ENCODE peak calls at places on chromosome 7, in four cellular contexts. E is Daoy, A is cardiac fibroblast, P is ELR. L is an unnamed sample.

GRCh38 chr7:4072161-4072925 is 609.8 kb upstream of the FOXK1 start:
- DNase-seq in E (no peak), A (no peak), P (no peak), L (no peak)

GRCh38 chr7:53602817-53603418 is 567.5 kb downstream of the POM121L12 start:
- DNase-seq in E (no peak), A (no peak), P (no peak), L (no peak)

GRCh38 chr7:90613088-90613498 is 17.0 kb downstream of the CDK14 start:
- DNase-seq in E (no peak), A (peak), P (peak), L (peak)

GRCh38 chr7:6705959-6706665 is 635 bp downstream of the ZNF12 start:
- DNase-seq in E (peak), A (peak), P (peak), L (peak)

GRCh38 chr7:26143298-26144044 is 8.5 kb upstream of the NFE2L3 start:
- DNase-seq in E (peak), A (peak), P (peak), L (no peak)

GRCh38 chr7:141072548-141073172 is 1.2 kb upstream of the TMEM178B start:
- DNase-seq in E (peak), A (peak), P (peak), L (peak)

GRCh38 chr7:51428226-51428887 is 111.7 kb upstream of the COBL start:
- DNase-seq in E (peak), A (peak), P (no peak), L (no peak)

GRCh38 chr7:134874407-134874806 is 95.0 kb downstream of the CALD1 start:
- DNase-seq in E (no peak), A (no peak), P (no peak), L (no peak)

GRCh38 chr7:13189712-13190111 is 502.3 kb downstream of the ARL4A start:
- DNase-seq in E (no peak), A (no peak), P (no peak), L (no peak)

GRCh38 chr7:39951943-39952194 is 1.8 kb downstream of the CDK13 start:
- DNase-seq in E (no peak), A (peak), P (no peak), L (no peak)

GRCh38 chr7:13126347-13126746 is 438.9 kb downstream of the ARL4A start:
- DNase-seq in E (no peak), A (no peak), P (no peak), L (no peak)

GRCh38 chr7:140317597-140317996 is 80.7 kb downstream of the SLC37A3 start:
- DNase-seq in E (no peak), A (no peak), P (no peak), L (no peak)

GRCh38 chr7:44286182-44286617 is 39.2 kb downstream of the CAMK2B start:
- DNase-seq in E (no peak), A (no peak), P (peak), L (no peak)

GRCh38 chr7:131649003-131649541 is 92.6 kb upstream of the PODXL start:
- DNase-seq in E (no peak), A (no peak), P (no peak), L (no peak)

GRCh38 chr7:33334349-33334748 is 205.0 kb downstream of the BBS9 start:
- DNase-seq in E (peak), A (peak), P (peak), L (peak)

GRCh38 chr7:29325508-29325907 is 130.9 kb downstream of the CHN2 start:
- DNase-seq in E (no peak), A (no peak), P (no peak), L (no peak)

GRCh38 chr7:106178593-106179134 is 66.6 kb upstream of the SYPL1 start:
- DNase-seq in E (peak), A (peak), P (peak), L (peak)

GRCh38 chr7:33286521-33286920 is 157.2 kb downstream of the BBS9 start:
- DNase-seq in E (no peak), A (no peak), P (no peak), L (no peak)

GRCh38 chr7:25628446-25628845 is 400.2 kb upstream of the NPVF start:
- DNase-seq in E (no peak), A (no peak), P (no peak), L (no peak)

GRCh38 chr7:99099499-99100077 is 44.3 kb downstream of the SMURF1 start:
- DNase-seq in E (peak), A (peak), P (no peak), L (no peak)

GRCh38 chr7:121126801-121127534 is 138.5 kb downstream of the CPED1 start:
- DNase-seq in E (no peak), A (peak), P (peak), L (peak)

GRCh38 chr7:134750083-134751062 is 29.1 kb upstream of the CALD1 start:
- DNase-seq in E (peak), A (peak), P (peak), L (peak)

GRCh38 chr7:45074738-45075644 is 13.8 kb downstream of the NACAD start:
- DNase-seq in E (no peak), A (no peak), P (no peak), L (no peak)

GRCh38 chr7:22853674-22854157 is 31.1 kb upstream of the TOMM7 start:
- DNase-seq in E (no peak), A (peak), P (peak), L (peak)

GRCh38 chr7:24500599-24501451 is 72.4 kb upstream of the PALS2 start:
- DNase-seq in E (no peak), A (no peak), P (no peak), L (no peak)

GRCh38 chr7:73833251-73833919 is 2.6 kb downstream of the CLDN4 start:
- DNase-seq in E (no peak), A (no peak), P (no peak), L (no peak)

GRCh38 chr7:31437466-31437865 is 76.4 kb upstream of the ITPRID1 start:
- DNase-seq in E (peak), A (no peak), P (no peak), L (no peak)

GRCh38 chr7:133552079-133552478 is 299.2 kb downstream of the EXOC4 start:
- DNase-seq in E (no peak), A (no peak), P (no peak), L (no peak)

GRCh38 chr7:151552352-151553028 is 32.8 kb upstream of the RHEB start:
- DNase-seq in E (no peak), A (no peak), P (no peak), L (no peak)